ENCODE peak calls at places on chromosomes 7 and 10, in eight cellular contexts. One of them, this sample, is unnamed.
A peak's percentile ranks its signal among the peaks of the same experiment; 100 is the strongest.

GRCh38 chr7:18508441-18509427 is 13.2 kb downstream of the HDAC9 start:
- DNase-seq in IMR-90: peak; percentile 98
- DNase-seq in AG04450: peak; percentile 79
- DNase-seq in RKO: peak; percentile 99
- DNase-seq in SW480: peak; percentile 88
- DNase-seq in HEK293T: no peak
- DNase-seq in GM04504: peak; percentile 89
- DNase-seq in ELR: peak; percentile 99
- DNase-seq in this sample: peak; percentile 94

GRCh38 chr7:124202546-124202945 is 169.7 kb upstream of the TMEM229A start:
- DNase-seq in IMR-90: no peak
- DNase-seq in AG04450: no peak
- DNase-seq in RKO: no peak
- DNase-seq in SW480: no peak
- DNase-seq in HEK293T: no peak
- DNase-seq in GM04504: no peak
- DNase-seq in ELR: no peak
- DNase-seq in this sample: no peak

GRCh38 chr7:44387427-44387826 is 62.0 kb upstream of the CAMK2B start:
- DNase-seq in IMR-90: no peak
- DNase-seq in AG04450: no peak
- DNase-seq in RKO: no peak
- DNase-seq in SW480: no peak
- DNase-seq in HEK293T: no peak
- DNase-seq in GM04504: no peak
- DNase-seq in ELR: no peak
- DNase-seq in this sample: no peak

GRCh38 chr7:99619571-99620130 is 2.9 kb downstream of the ZSCAN25 start:
- DNase-seq in IMR-90: no peak
- DNase-seq in AG04450: no peak
- DNase-seq in RKO: no peak
- DNase-seq in SW480: no peak
- DNase-seq in HEK293T: no peak
- DNase-seq in GM04504: no peak
- DNase-seq in ELR: no peak
- DNase-seq in this sample: no peak

GRCh38 chr7:50504646-50505546 is 54.7 kb upstream of the FIGNL1 start:
- DNase-seq in IMR-90: no peak
- DNase-seq in AG04450: no peak
- DNase-seq in RKO: no peak
- DNase-seq in SW480: no peak
- DNase-seq in HEK293T: no peak
- DNase-seq in GM04504: no peak
- DNase-seq in ELR: no peak
- DNase-seq in this sample: no peak

GRCh38 chr7:84975586-84976185 is 211.2 kb downstream of the SEMA3D start:
- DNase-seq in IMR-90: peak; percentile 34
- DNase-seq in AG04450: no peak
- DNase-seq in RKO: peak; percentile 28
- DNase-seq in SW480: no peak
- DNase-seq in HEK293T: no peak
- DNase-seq in GM04504: peak; percentile 26
- DNase-seq in ELR: no peak
- DNase-seq in this sample: no peak

GRCh38 chr10:74851834-74852233 is 25.4 kb downstream of the KAT6B start:
- DNase-seq in IMR-90: no peak
- DNase-seq in AG04450: no peak
- DNase-seq in RKO: no peak
- DNase-seq in SW480: no peak
- DNase-seq in HEK293T: no peak
- DNase-seq in GM04504: no peak
- DNase-seq in ELR: no peak
- DNase-seq in this sample: no peak

GRCh38 chr7:158759749-158760444 is 55.3 kb upstream of the NCAPG2 start:
- DNase-seq in IMR-90: no peak
- DNase-seq in AG04450: no peak
- DNase-seq in RKO: no peak
- DNase-seq in SW480: no peak
- DNase-seq in HEK293T: no peak
- DNase-seq in GM04504: no peak
- DNase-seq in ELR: no peak
- DNase-seq in this sample: no peak

GRCh38 chr10:124742418-124743187 is 1.6 kb downstream of the FAM53B start:
- DNase-seq in IMR-90: no peak
- DNase-seq in AG04450: no peak
- DNase-seq in RKO: peak; percentile 70
- DNase-seq in SW480: peak; percentile 72
- DNase-seq in HEK293T: peak; percentile 52
- DNase-seq in GM04504: no peak
- DNase-seq in ELR: peak; percentile 43
- DNase-seq in this sample: no peak

GRCh38 chr7:102119213-102119651 is 167.4 kb upstream of the SH2B2 start:
- DNase-seq in IMR-90: peak; percentile 15
- DNase-seq in AG04450: no peak
- DNase-seq in RKO: no peak
- DNase-seq in SW480: no peak
- DNase-seq in HEK293T: no peak
- DNase-seq in GM04504: no peak
- DNase-seq in ELR: no peak
- DNase-seq in this sample: no peak

GRCh38 chr7:92698237-92698841 is 108.1 kb upstream of the FAM133B start:
- DNase-seq in IMR-90: peak; percentile 92
- DNase-seq in AG04450: peak; percentile 71
- DNase-seq in RKO: no peak
- DNase-seq in SW480: peak; percentile 72
- DNase-seq in HEK293T: peak; percentile 20
- DNase-seq in GM04504: peak; percentile 74
- DNase-seq in ELR: peak; percentile 91
- DNase-seq in this sample: peak; percentile 67

GRCh38 chr10:42149027-42149700 is 489.2 kb downstream of the ZNF33B start:
- DNase-seq in IMR-90: no peak
- DNase-seq in AG04450: no peak
- DNase-seq in RKO: no peak
- DNase-seq in SW480: no peak
- DNase-seq in HEK293T: no peak
- DNase-seq in GM04504: peak; percentile 0
- DNase-seq in ELR: peak; percentile 2
- DNase-seq in this sample: no peak

GRCh38 chr10:18607503-18607902 is 43.9 kb downstream of the NSUN6 start:
- DNase-seq in IMR-90: peak; percentile 89
- DNase-seq in AG04450: peak; percentile 49
- DNase-seq in RKO: peak; percentile 64
- DNase-seq in SW480: no peak
- DNase-seq in HEK293T: peak; percentile 41
- DNase-seq in GM04504: peak; percentile 61
- DNase-seq in ELR: peak; percentile 88
- DNase-seq in this sample: peak; percentile 28

GRCh38 chr7:28865494-28866257 is 92.5 kb downstream of the TRIL start:
- DNase-seq in IMR-90: peak; percentile 38
- DNase-seq in AG04450: no peak
- DNase-seq in RKO: no peak
- DNase-seq in SW480: no peak
- DNase-seq in HEK293T: no peak
- DNase-seq in GM04504: no peak
- DNase-seq in ELR: no peak
- DNase-seq in this sample: peak; percentile 45

GRCh38 chr10:123394382-123394781 is 240.2 kb downstream of the BUB3 start:
- DNase-seq in IMR-90: no peak
- DNase-seq in AG04450: no peak
- DNase-seq in RKO: no peak
- DNase-seq in SW480: no peak
- DNase-seq in HEK293T: no peak
- DNase-seq in GM04504: no peak
- DNase-seq in ELR: no peak
- DNase-seq in this sample: no peak

GRCh38 chr7:107711301-107711700 is 32.6 kb upstream of the CBLL1 start:
- DNase-seq in IMR-90: peak; percentile 85
- DNase-seq in AG04450: peak; percentile 29
- DNase-seq in RKO: no peak
- DNase-seq in SW480: no peak
- DNase-seq in HEK293T: no peak
- DNase-seq in GM04504: no peak
- DNase-seq in ELR: peak; percentile 53
- DNase-seq in this sample: peak; percentile 44

GRCh38 chr10:13115832-13116793 is 16.1 kb downstream of the OPTN start:
- DNase-seq in IMR-90: no peak
- DNase-seq in AG04450: no peak
- DNase-seq in RKO: no peak
- DNase-seq in SW480: no peak
- DNase-seq in HEK293T: no peak
- DNase-seq in GM04504: no peak
- DNase-seq in ELR: no peak
- DNase-seq in this sample: no peak

GRCh38 chr7:11831727-11832495 is at the start of gene THSD7A:
- DNase-seq in IMR-90: peak; percentile 13
- DNase-seq in AG04450: no peak
- DNase-seq in RKO: no peak
- DNase-seq in SW480: peak; percentile 65
- DNase-seq in HEK293T: peak; percentile 61
- DNase-seq in GM04504: no peak
- DNase-seq in ELR: peak; percentile 73
- DNase-seq in this sample: no peak

GRCh38 chr7:92576296-92576695 is 13.9 kb downstream of the FAM133B start:
- DNase-seq in IMR-90: no peak
- DNase-seq in AG04450: no peak
- DNase-seq in RKO: no peak
- DNase-seq in SW480: no peak
- DNase-seq in HEK293T: no peak
- DNase-seq in GM04504: no peak
- DNase-seq in ELR: no peak
- DNase-seq in this sample: no peak

GRCh38 chr10:30781571-30782542 is 152.3 kb upstream of the LYZL2 start:
- DNase-seq in IMR-90: no peak
- DNase-seq in AG04450: no peak
- DNase-seq in RKO: no peak
- DNase-seq in SW480: no peak
- DNase-seq in HEK293T: no peak
- DNase-seq in GM04504: no peak
- DNase-seq in ELR: no peak
- DNase-seq in this sample: no peak

GRCh38 chr10:96743988-96744585 is 23.8 kb upstream of the PIK3AP1 start:
- DNase-seq in IMR-90: peak; percentile 29
- DNase-seq in AG04450: no peak
- DNase-seq in RKO: no peak
- DNase-seq in SW480: no peak
- DNase-seq in HEK293T: no peak
- DNase-seq in GM04504: no peak
- DNase-seq in ELR: peak; percentile 60
- DNase-seq in this sample: no peak

GRCh38 chr10:17257466-17258321 is 29.7 kb downstream of the VIM start:
- DNase-seq in IMR-90: peak; percentile 78
- DNase-seq in AG04450: no peak
- DNase-seq in RKO: peak; percentile 91
- DNase-seq in SW480: peak; percentile 47
- DNase-seq in HEK293T: peak; percentile 69
- DNase-seq in GM04504: peak; percentile 68
- DNase-seq in ELR: peak; percentile 85
- DNase-seq in this sample: peak; percentile 29

GRCh38 chr7:111137296-111138195 is 46.6 kb downstream of the LRRN3 start:
- DNase-seq in IMR-90: peak; percentile 54
- DNase-seq in AG04450: no peak
- DNase-seq in RKO: no peak
- DNase-seq in SW480: no peak
- DNase-seq in HEK293T: no peak
- DNase-seq in GM04504: no peak
- DNase-seq in ELR: peak; percentile 54
- DNase-seq in this sample: no peak

GRCh38 chr7:149821191-149822148 is 16.7 kb upstream of the ZNF862 start:
- DNase-seq in IMR-90: no peak
- DNase-seq in AG04450: no peak
- DNase-seq in RKO: no peak
- DNase-seq in SW480: no peak
- DNase-seq in HEK293T: no peak
- DNase-seq in GM04504: no peak
- DNase-seq in ELR: no peak
- DNase-seq in this sample: no peak

GRCh38 chr7:53984776-53985175 is 557.4 kb upstream of the VSTM2A start:
- DNase-seq in IMR-90: no peak
- DNase-seq in AG04450: no peak
- DNase-seq in RKO: no peak
- DNase-seq in SW480: peak; percentile 22
- DNase-seq in HEK293T: no peak
- DNase-seq in GM04504: no peak
- DNase-seq in ELR: no peak
- DNase-seq in this sample: no peak

GRCh38 chr7:1027285-1028043 is 16.9 kb upstream of the GPR146 start:
- DNase-seq in IMR-90: peak; percentile 42
- DNase-seq in AG04450: peak; percentile 10
- DNase-seq in RKO: peak; percentile 45
- DNase-seq in SW480: no peak
- DNase-seq in HEK293T: peak; percentile 32
- DNase-seq in GM04504: no peak
- DNase-seq in ELR: peak; percentile 60
- DNase-seq in this sample: no peak

GRCh38 chr7:69599879-69600764 is 1.8 kb downstream of the AUTS2 start:
- DNase-seq in IMR-90: no peak
- DNase-seq in AG04450: no peak
- DNase-seq in RKO: no peak
- DNase-seq in SW480: no peak
- DNase-seq in HEK293T: no peak
- DNase-seq in GM04504: no peak
- DNase-seq in ELR: no peak
- DNase-seq in this sample: no peak

GRCh38 chr7:12929416-12930140 is 242.1 kb downstream of the ARL4A start:
- DNase-seq in IMR-90: no peak
- DNase-seq in AG04450: no peak
- DNase-seq in RKO: no peak
- DNase-seq in SW480: no peak
- DNase-seq in HEK293T: no peak
- DNase-seq in GM04504: no peak
- DNase-seq in ELR: no peak
- DNase-seq in this sample: no peak

GRCh38 chr7:81367335-81367801 is 402.5 kb downstream of the HGF start:
- DNase-seq in IMR-90: peak; percentile 6
- DNase-seq in AG04450: no peak
- DNase-seq in RKO: no peak
- DNase-seq in SW480: no peak
- DNase-seq in HEK293T: no peak
- DNase-seq in GM04504: peak; percentile 70
- DNase-seq in ELR: no peak
- DNase-seq in this sample: peak; percentile 34

GRCh38 chr10:48526371-48526821 is 78.5 kb downstream of the ARHGAP22 start:
- DNase-seq in IMR-90: peak; percentile 92
- DNase-seq in AG04450: peak; percentile 66
- DNase-seq in RKO: no peak
- DNase-seq in SW480: no peak
- DNase-seq in HEK293T: no peak
- DNase-seq in GM04504: peak; percentile 73
- DNase-seq in ELR: peak; percentile 86
- DNase-seq in this sample: peak; percentile 91

GRCh38 chr10:112369495-112370423 is 4.2 kb upstream of the ACSL5 start:
- DNase-seq in IMR-90: no peak
- DNase-seq in AG04450: no peak
- DNase-seq in RKO: no peak
- DNase-seq in SW480: no peak
- DNase-seq in HEK293T: no peak
- DNase-seq in GM04504: no peak
- DNase-seq in ELR: no peak
- DNase-seq in this sample: no peak

GRCh38 chr7:155357573-155358041 is 59.9 kb downstream of the INSIG1 start:
- DNase-seq in IMR-90: peak; percentile 32
- DNase-seq in AG04450: no peak
- DNase-seq in RKO: peak; percentile 34
- DNase-seq in SW480: no peak
- DNase-seq in HEK293T: no peak
- DNase-seq in GM04504: no peak
- DNase-seq in ELR: peak; percentile 43
- DNase-seq in this sample: no peak